ENCODE peak calls at places on chromosome 14, in nine cellular contexts. N is right cardiac atrium, T is fibroblast of lung, J is A549, G is left ventricle myocardium inferior, C is iPS DF 6.9, K is adipocyte, R is colonic mucosa, E is hepatocyte. H is an unnamed sample. For H3K9me3, the result is how much of the 10 kb centered on the place peaks cover.

GRCh38 chr14:87231336-87232026 is 761.5 kb downstream of the GALC start:
- DNase-seq in N (no peak), T (peak), J (no peak), G (no peak), C (no peak), K (no peak), R (no peak), E (no peak), H (no peak)

GRCh38 chr14:22448035-22448904 is 140.8 kb downstream of the DAD1 start:
- DNase-seq in N (no peak), T (peak), J (no peak), G (no peak), C (no peak), K (no peak), R (no peak), E (no peak), H (no peak)

GRCh38 chr14:58978336-58978735 is 210.1 kb upstream of the DAAM1 start:
- DNase-seq in N (peak), T (peak), J (no peak), G (peak), C (no peak), K (peak), R (no peak), E (no peak), H (no peak)

GRCh38 chr14:99426796-99427346 is 53.8 kb downstream of the SETD3 start:
- DNase-seq in N (no peak), T (no peak), J (no peak), G (no peak), C (no peak), K (no peak), R (no peak), E (no peak), H (no peak)

GRCh38 chr14:52332269-52332668 is 18.2 kb downstream of the PTGER2 start:
- DNase-seq in N (no peak), T (peak), J (no peak), G (no peak), C (no peak), K (no peak), R (no peak), E (no peak), H (no peak)

GRCh38 chr14:52873694-52874093 is 77.2 kb downstream of the FERMT2 start:
- DNase-seq in N (peak), T (no peak), J (no peak), G (no peak), C (no peak), K (peak), R (no peak), E (peak), H (no peak)

GRCh38 chr14:100159865-100160533 is 554 bp upstream of the DEGS2 start:
- DNase-seq in N (no peak), T (no peak), J (no peak), G (no peak), C (no peak), K (no peak), R (no peak), E (peak), H (peak)

GRCh38 chr14:44370727-44371126 is 136.4 kb downstream of the FSCB start:
- DNase-seq in N (no peak), T (no peak), J (no peak), G (no peak), C (no peak), K (no peak), R (no peak), E (no peak), H (no peak)

GRCh38 chr14:58947816-58948440 is 240.5 kb upstream of the DAAM1 start:
- DNase-seq in N (peak), T (peak), J (peak), G (no peak), C (no peak), K (no peak), R (no peak), E (peak), H (no peak)

GRCh38 chr14:67704484-67705089 is 2.9 kb downstream of the RDH12 start:
- DNase-seq in N (no peak), T (peak), J (peak), G (no peak), C (peak), K (peak), R (peak), E (peak), H (peak)

GRCh38 chr14:77158175-77158908 is 16.8 kb upstream of the ZDHHC22 start:
- DNase-seq in N (peak), T (peak), J (peak), G (peak), C (no peak), K (peak), R (no peak), E (peak), H (no peak)

GRCh38 chr14:89277229-89277628 is 139.8 kb downstream of the FOXN3 start:
- DNase-seq in N (no peak), T (no peak), J (no peak), G (no peak), C (no peak), K (no peak), R (no peak), E (no peak), H (no peak)

GRCh38 chr14:53523226-53523625 is 370.1 kb upstream of the DDHD1 start:
- DNase-seq in N (no peak), T (no peak), J (no peak), G (no peak), C (no peak), K (no peak), R (no peak), E (no peak), H (no peak)

GRCh38 chr14:71245659-71246361 is 338.6 kb downstream of the PCNX1 start:
- DNase-seq in N (no peak), T (no peak), J (no peak), G (no peak), C (no peak), K (no peak), R (no peak), E (no peak), H (peak)

GRCh38 chr14:67602071-67602470 is 2.0 kb upstream of the PIGH start:
- DNase-seq in N (no peak), T (no peak), J (no peak), G (no peak), C (no peak), K (no peak), R (no peak), E (no peak), H (no peak)

GRCh38 chr14:73245401-73246325 is 8.4 kb downstream of the PAPLN start:
- DNase-seq in N (peak), T (peak), J (no peak), G (peak), C (no peak), K (peak), R (peak), E (peak), H (peak)

GRCh38 chr14:60720962-60721330 is 3.2 kb downstream of the SIX4 start:
- DNase-seq in N (no peak), T (no peak), J (no peak), G (no peak), C (no peak), K (no peak), R (no peak), E (no peak), H (no peak)

GRCh38 chr14:89912667-89913211 is 41.8 kb downstream of the EFCAB11 start:
- DNase-seq in N (no peak), T (peak), J (peak), G (no peak), C (no peak), K (peak), R (no peak), E (peak), H (peak)

GRCh38 chr14:61145903-61146411 is 135.2 kb downstream of the TMEM30B start:
- DNase-seq in N (no peak), T (peak), J (no peak), G (no peak), C (no peak), K (peak), R (no peak), E (peak), H (no peak)

GRCh38 chr14:35414365-35414764 is 9.8 kb upstream of the NFKBIA start:
- DNase-seq in N (no peak), T (peak), J (no peak), G (no peak), C (no peak), K (peak), R (no peak), E (no peak), H (no peak)

GRCh38 chr14:77615231-77616132 is 955 bp downstream of the SPTLC2 start:
- DNase-seq in N (no peak), T (peak), J (no peak), G (no peak), C (no peak), K (peak), R (peak), E (peak), H (peak)

GRCh38 chr14:67566908-67567307 is 33.2 kb downstream of the PIGH start:
- DNase-seq in N (no peak), T (no peak), J (no peak), G (no peak), C (no peak), K (peak), R (no peak), E (peak), H (no peak)

GRCh38 chr14:77094672-77095284 is 3.3 kb upstream of the CIPC start:
- DNase-seq in N (peak), T (peak), J (peak), G (peak), C (peak), K (peak), R (peak), E (peak), H (peak)

GRCh38 chr14:92880851-92881250 is 42.1 kb upstream of the CHGA start:
- DNase-seq in N (peak), T (peak), J (peak), G (no peak), C (peak), K (peak), R (no peak), E (peak), H (peak)

GRCh38 chr14:54568821-54569591 is 2.1 kb downstream of the SAMD4A start:
- DNase-seq in N (peak), T (peak), J (no peak), G (peak), C (no peak), K (peak), R (peak), E (peak), H (no peak)

GRCh38 chr14:54567634-54568561 is 970 bp downstream of the SAMD4A start:
- DNase-seq in N (peak), T (peak), J (peak), G (peak), C (peak), K (peak), R (peak), E (peak), H (peak)

GRCh38 chr14:54570047-54570446 is 3.1 kb downstream of the SAMD4A start:
- DNase-seq in N (no peak), T (no peak), J (no peak), G (no peak), C (no peak), K (no peak), R (no peak), E (no peak), H (no peak)

GRCh38 chr14:54572316-54572715 is 5.4 kb downstream of the SAMD4A start:
- DNase-seq in N (no peak), T (no peak), J (peak), G (no peak), C (peak), K (peak), R (peak), E (no peak), H (peak)

GRCh38 chr14:54570651-54571415 is 3.9 kb downstream of the SAMD4A start:
- DNase-seq in N (no peak), T (peak), J (peak), G (no peak), C (no peak), K (peak), R (no peak), E (no peak), H (peak)
- H3K4me3 ChIP-seq in N (peak), T (peak), J (no peak), G (peak), C (no peak), K (peak), R (no peak), E (no peak), H (no peak)

GRCh38 chr14:27845241-27845850 is 921.2 kb upstream of the FOXG1 start:
- DNase-seq in N (peak), T (no peak), J (no peak), G (no peak), C (no peak), K (no peak), R (no peak), E (no peak), H (no peak)
- H3K9me3 ChIP-seq in N (under half), T (under half), J (under half), G (under half), C (under half), K (under half), R (under half), E (under half), H (under half)

DNA sequence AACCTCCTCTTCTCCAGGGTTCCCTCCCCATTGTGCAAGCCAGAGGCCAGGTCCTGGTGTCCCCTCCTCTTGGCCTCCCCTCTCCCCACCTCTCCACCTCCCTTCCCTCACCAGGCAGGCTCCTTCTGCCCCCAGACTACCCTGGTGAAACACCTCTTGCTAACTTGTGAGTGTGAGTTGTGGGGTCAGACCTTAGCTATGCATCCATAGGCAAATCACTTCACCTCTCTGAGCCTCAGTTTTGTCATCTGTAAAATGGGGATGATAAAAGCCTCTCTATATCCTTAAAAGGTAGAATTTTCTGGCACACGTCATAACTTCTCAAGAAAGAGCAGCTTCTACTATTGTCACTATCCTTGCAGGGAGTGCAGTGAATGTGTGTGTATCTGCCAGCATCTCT is 7.9 kb upstream of the DIO3 start:
- DNase-seq in N (no peak), T (no peak), J (no peak), G (no peak), C (no peak), K (no peak), R (no peak), E (no peak), H (no peak)
- H3K4me3 ChIP-seq in N (no peak), T (no peak), J (no peak), G (no peak), C (no peak), K (no peak), R (no peak), E (no peak), H (no peak)

GRCh38 chr14:105632010-105632409 is 105.6 kb downstream of the TMEM121 start:
- DNase-seq in N (no peak), T (no peak), J (no peak), G (no peak), C (no peak), K (no peak), R (no peak), E (no peak), H (no peak)

GRCh38 chr14:105629886-105630215 is 103.5 kb downstream of the TMEM121 start:
- DNase-seq in N (no peak), T (no peak), J (no peak), G (no peak), C (no peak), K (no peak), R (no peak), E (no peak), H (no peak)

GRCh38 chr14:105622329-105622955 is 96.1 kb downstream of the TMEM121 start:
- DNase-seq in N (peak), T (no peak), J (no peak), G (no peak), C (no peak), K (no peak), R (no peak), E (no peak), H (no peak)

DNA sequence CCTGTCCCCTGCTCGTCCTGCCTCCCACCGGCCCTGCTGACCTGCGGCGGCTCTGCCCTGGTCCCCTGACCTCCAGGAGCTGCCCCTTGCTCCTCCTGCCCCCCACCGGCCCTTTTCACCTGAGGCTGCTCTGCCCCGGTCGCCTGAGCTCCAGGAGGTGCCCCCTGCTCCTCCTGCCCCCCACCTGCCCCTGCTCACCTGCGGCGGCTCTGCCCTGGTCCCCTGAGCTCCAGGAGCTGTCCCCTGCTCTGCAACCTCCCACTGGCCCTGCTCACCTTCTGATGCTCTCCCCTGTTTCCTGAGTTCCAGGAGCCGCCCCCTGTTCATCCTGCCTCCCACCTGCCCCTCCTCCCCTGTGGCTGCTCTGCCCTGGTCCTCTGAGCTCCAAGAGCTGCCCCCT is 101.3 kb downstream of the TMEM121 start:
- DNase-seq in N (peak), T (no peak), J (no peak), G (no peak), C (no peak), K (no peak), R (no peak), E (no peak), H (no peak)
- H3K9me3 ChIP-seq in N (under half), T (under half), J (under half), G (under half), C (under half), K (under half), R (under half), E (under half), H (under half)

GRCh38 chr14:102928412-102929348 is 6.2 kb downstream of the AMN start:
- DNase-seq in N (peak), T (peak), J (no peak), G (peak), C (no peak), K (peak), R (peak), E (peak), H (peak)

GRCh38 chr14:102929349-102930137 is 7.1 kb downstream of the AMN start:
- DNase-seq in N (peak), T (no peak), J (no peak), G (no peak), C (no peak), K (no peak), R (no peak), E (peak), H (peak)

GRCh38 chr14:102927346-102927877 is 4.9 kb downstream of the AMN start:
- DNase-seq in N (peak), T (no peak), J (no peak), G (no peak), C (no peak), K (no peak), R (peak), E (peak), H (peak)

GRCh38 chr14:102926104-102926503 is 3.6 kb downstream of the AMN start:
- DNase-seq in N (peak), T (no peak), J (no peak), G (no peak), C (no peak), K (no peak), R (no peak), E (no peak), H (no peak)

DNA sequence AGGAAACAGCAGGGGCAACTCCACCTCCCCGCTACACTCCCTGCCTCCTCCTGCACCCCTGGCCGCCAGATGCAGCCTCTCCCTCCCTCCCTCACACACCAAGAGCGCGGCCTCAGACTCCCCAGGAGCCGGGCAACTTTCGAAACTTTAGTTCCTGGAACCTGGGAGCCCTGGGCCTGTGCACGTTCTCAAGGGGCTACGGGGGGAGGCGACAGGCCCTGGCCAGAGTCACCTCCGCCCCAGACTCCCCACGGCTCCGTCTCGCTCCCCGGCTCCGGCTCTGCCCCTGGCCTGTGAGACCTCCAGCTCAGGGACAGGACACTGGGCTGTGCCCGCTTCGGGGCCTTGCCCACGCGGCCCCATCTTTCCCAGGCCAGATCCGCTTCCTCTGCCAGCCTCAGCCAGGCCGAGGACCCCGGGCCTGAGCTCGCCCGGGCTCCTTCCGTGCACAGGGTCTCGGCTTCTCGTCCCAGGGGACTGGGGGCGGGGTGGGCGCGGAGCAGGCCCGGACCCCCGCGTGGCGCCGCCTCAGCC is 5.5 kb downstream of the AMN start:
- DNase-seq in N (peak), T (no peak), J (no peak), G (no peak), C (no peak), K (no peak), R (peak), E (peak), H (peak)
- H3K4me3 ChIP-seq in N (peak), T (no peak), J (no peak), G (peak), C (peak), K (no peak), R (peak), E (peak), H (peak)

GRCh38 chr14:104516906-104517305 is 62.7 kb upstream of the C14orf180 start:
- DNase-seq in N (no peak), T (no peak), J (no peak), G (no peak), C (no peak), K (no peak), R (no peak), E (no peak), H (no peak)
- H3K9me3 ChIP-seq in N (under half), T (under half), J (under half), G (under half), C (under half), K (under half), R (under half), E (under half), H (under half)

GRCh38 chr14:24817638-24818053 is 183.7 kb upstream of the GZMB start:
- DNase-seq in N (no peak), T (no peak), J (peak), G (no peak), C (no peak), K (peak), R (no peak), E (peak), H (no peak)
- H3K4me3 ChIP-seq in N (no peak), T (no peak), J (no peak), G (no peak), C (no peak), K (no peak), R (no peak), E (no peak), H (no peak)

GRCh38 chr14:50010752-50011151 is 105.6 kb downstream of the VCPKMT start:
- DNase-seq in N (no peak), T (peak), J (no peak), G (no peak), C (no peak), K (peak), R (no peak), E (no peak), H (no peak)

GRCh38 chr14:50003213-50004021 is 110.5 kb downstream of the ARF6 start:
- DNase-seq in N (peak), T (peak), J (peak), G (peak), C (no peak), K (peak), R (peak), E (peak), H (peak)

GRCh38 chr14:50008562-50009355 is 107.6 kb downstream of the VCPKMT start:
- DNase-seq in N (no peak), T (no peak), J (peak), G (no peak), C (no peak), K (no peak), R (no peak), E (no peak), H (no peak)

GRCh38 chr14:50006141-50006540 is 110.2 kb downstream of the VCPKMT start:
- DNase-seq in N (no peak), T (no peak), J (no peak), G (no peak), C (no peak), K (no peak), R (no peak), E (no peak), H (no peak)

DNA sequence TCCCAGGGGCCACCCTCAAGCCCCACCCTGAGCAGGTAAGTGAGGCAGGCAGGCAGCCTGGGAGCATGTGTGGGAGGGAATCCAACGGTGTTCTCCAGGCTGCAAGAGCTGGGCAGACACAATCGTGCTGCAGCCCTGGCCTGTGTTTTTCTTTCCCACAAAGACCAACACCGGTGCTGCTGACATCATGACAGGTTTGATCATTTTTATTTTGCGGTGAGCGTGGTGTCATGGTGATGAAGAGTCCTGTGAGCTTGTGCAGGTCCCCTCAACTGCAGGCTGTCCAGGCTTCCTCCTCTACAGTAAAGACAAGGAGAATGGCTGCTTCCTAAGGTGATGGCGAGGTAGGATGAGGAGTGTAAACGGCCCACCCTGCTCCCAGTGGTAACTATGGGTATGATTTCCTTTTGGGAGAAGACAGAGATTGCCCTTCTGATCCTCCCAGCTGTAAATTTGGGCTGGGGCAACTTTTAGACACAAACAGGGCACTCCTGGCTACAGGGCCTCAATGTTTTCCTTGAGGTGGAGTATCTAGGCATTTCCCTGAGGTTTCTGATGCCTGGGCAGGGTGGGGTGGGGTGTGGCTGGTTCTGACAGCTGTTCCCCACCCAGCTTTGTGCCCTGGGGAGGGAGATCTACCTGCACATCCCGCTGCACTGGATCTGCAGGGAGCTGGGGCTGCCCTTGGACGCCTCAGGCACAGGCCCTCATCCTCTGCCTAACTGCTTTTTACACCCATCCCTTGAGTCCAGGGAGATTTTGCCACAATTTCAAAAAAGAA is 109.1 kb downstream of the VCPKMT start:
- DNase-seq in N (no peak), T (no peak), J (peak), G (no peak), C (no peak), K (no peak), R (peak), E (peak), H (peak)
- H3K9me3 ChIP-seq in N (under half), T (under half), J (under half), G (under half), C (under half), K (under half), R (under half), E (under half), H (under half)